ENCODE peak calls at places on chromosomes 1 and 21, in nine cellular contexts. O, A, P, N, F, H, U, T and X are unnamed samples.

GRCh38 chr21:43662286-43662685 is 2.9 kb downstream of the RRP1B start:
- DNase-seq in O (no peak), A (no peak), P (peak), N (no peak), F (no peak), H (no peak), U (no peak), T (peak), X (no peak)

GRCh38 chr1:36880155-36881070 is 153.9 kb downstream of the GRIK3 start:
- DNase-seq in O (no peak), A (no peak), P (no peak), N (no peak), F (no peak), H (no peak), U (no peak), T (no peak), X (no peak)

GRCh38 chr1:201221201-201221846 is 30.7 kb downstream of the IGFN1 start:
- DNase-seq in O (no peak), A (no peak), P (no peak), N (no peak), F (no peak), H (no peak), U (no peak), T (no peak), X (no peak)

GRCh38 chr1:220076861-220077762 is 12.5 kb downstream of the BPNT1 start:
- DNase-seq in O (no peak), A (no peak), P (peak), N (no peak), F (no peak), H (no peak), U (no peak), T (peak), X (no peak)

GRCh38 chr1:2213576-2214505 is 14.3 kb upstream of the SKI start:
- DNase-seq in O (peak), A (peak), P (peak), N (no peak), F (no peak), H (peak), U (peak), T (peak), X (no peak)

GRCh38 chr1:61472876-61473275 is 252.1 kb downstream of the TM2D1 start:
- DNase-seq in O (peak), A (no peak), P (no peak), N (no peak), F (no peak), H (no peak), U (no peak), T (peak), X (peak)

GRCh38 chr1:109579496-109579895 is 31.1 kb downstream of the GNAI3 start:
- DNase-seq in O (peak), A (no peak), P (peak), N (no peak), F (no peak), H (no peak), U (no peak), T (peak), X (no peak)

GRCh38 chr1:46034601-46035516 is 97.6 kb downstream of the PIK3R3 start:
- DNase-seq in O (no peak), A (no peak), P (no peak), N (no peak), F (no peak), H (no peak), U (no peak), T (no peak), X (no peak)

GRCh38 chr1:193069748-193070394 is 10.5 kb downstream of the RO60 start:
- DNase-seq in O (peak), A (no peak), P (no peak), N (peak), F (no peak), H (peak), U (no peak), T (peak), X (no peak)

DNA sequence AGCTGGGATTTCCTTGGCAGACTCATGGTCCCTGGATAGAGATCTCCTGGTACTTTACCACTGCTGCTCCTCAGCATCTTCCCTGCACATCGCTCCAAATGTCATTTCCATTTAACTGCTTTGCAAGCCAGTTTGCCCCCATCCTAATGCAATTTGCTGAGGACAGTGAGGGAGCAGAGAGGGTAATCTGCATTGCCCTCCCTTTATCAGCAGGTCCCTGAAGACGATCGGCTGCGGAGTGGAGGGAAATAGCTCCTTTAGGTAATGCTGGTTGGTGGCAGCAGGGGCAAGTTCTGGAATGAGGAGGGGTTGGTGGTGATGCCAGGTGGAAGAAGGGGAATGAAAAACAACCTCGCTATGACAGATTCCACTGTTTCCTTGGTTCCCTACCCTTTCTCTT is 2.6 kb downstream of the PLXNA2 start:
- DNase-seq in O (no peak), A (no peak), P (no peak), N (no peak), F (no peak), H (no peak), U (no peak), T (no peak), X (no peak)
- H3K4me3 ChIP-seq in O (peak), A (peak), P (no peak), N (no peak), F (no peak), H (peak), U (peak), T (no peak), X (peak)

GRCh38 chr1:234994411-234995295 is 134.0 kb downstream of the TOMM20 start:
- DNase-seq in O (no peak), A (no peak), P (no peak), N (no peak), F (no peak), H (no peak), U (no peak), T (no peak), X (no peak)

GRCh38 chr1:234996245-234996757 is 132.3 kb downstream of the TOMM20 start:
- DNase-seq in O (no peak), A (no peak), P (no peak), N (no peak), F (no peak), H (peak), U (no peak), T (peak), X (no peak)

GRCh38 chr1:234999513-234999940 is 129.1 kb downstream of the TOMM20 start:
- DNase-seq in O (no peak), A (no peak), P (no peak), N (no peak), F (no peak), H (no peak), U (no peak), T (no peak), X (no peak)

GRCh38 chr1:234997201-234998173 is 131.2 kb downstream of the TOMM20 start:
- DNase-seq in O (peak), A (peak), P (peak), N (peak), F (no peak), H (peak), U (peak), T (peak), X (peak)

DNA sequence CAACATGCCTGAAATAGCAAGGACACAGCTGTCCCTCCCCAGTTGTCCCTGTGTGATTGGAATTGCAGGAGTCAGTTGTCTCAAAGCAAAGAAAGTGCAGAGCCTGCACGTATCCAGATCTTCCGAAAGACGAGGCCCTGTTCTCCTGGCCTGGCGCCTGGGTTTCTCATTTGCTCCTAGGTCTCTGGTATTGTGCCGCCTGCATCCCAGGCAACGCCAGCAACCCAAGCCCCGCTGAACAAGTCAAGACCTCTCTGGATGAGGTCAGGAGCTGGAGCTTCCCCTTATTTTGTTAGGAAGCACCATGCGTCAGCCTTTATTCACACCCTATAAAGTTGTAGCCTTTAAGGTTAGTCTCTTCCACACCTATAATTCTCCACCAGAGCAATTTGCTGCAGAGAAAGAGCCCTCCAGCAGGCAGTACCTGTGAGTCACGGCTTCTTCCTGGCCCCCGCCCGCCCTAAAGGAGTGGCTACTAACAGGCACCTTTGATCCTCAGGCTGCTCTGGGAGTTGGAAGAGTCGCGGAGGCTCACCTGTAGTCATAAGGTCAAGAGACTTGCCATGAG is 130.4 kb downstream of the TOMM20 start:
- DNase-seq in O (peak), A (peak), P (no peak), N (peak), F (no peak), H (no peak), U (peak), T (peak), X (peak)
- H3K4me3 ChIP-seq in O (no peak), A (no peak), P (no peak), N (no peak), F (no peak), H (no peak), U (no peak), T (no peak), X (no peak)

DNA sequence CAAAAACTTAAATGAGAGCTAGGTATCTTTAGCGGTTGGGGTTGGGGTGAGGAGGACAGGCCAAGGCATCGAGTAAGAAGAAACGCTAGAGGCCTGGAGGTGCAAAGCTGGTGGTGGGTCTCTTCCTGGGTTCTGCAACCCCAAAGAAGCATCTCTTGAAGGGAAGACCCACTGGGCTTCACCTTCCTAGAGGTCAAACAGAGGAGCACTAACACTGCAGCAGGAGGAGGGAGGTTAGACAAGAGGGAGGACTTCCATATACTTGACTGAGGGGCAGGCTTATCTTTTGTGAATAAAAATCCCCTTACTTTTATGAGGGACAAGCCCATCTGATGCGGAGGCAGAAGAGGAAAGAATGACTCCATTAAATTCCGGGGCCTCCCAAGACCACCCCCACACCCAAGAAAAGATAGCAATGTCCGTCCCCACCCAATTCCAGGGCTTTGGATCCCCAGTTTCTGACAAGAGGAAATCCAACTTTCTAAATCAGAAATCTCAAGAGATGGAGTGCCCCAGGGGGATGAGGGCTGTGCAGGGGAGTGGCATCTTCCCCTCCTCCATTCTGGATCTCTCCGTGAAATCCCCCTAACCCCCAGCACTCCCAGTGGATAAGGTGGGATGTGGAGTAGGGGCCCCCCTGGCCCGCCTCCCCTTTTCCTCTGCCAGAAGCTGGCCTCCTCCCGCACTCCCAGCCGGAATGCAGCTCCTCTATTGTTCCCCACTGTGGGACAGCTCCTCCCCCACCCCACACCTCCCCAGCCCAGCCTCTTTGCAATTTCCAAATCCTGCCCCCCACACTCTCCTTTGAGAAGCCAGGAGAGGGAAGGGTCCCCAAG is 2.3 kb downstream of the MEX3A start:
- DNase-seq in O (no peak), A (no peak), P (no peak), N (no peak), F (no peak), H (no peak), U (no peak), T (no peak), X (no peak)
- H3K4me3 ChIP-seq in O (peak), A (no peak), P (peak), N (no peak), F (no peak), H (no peak), U (no peak), T (no peak), X (no peak)

DNA sequence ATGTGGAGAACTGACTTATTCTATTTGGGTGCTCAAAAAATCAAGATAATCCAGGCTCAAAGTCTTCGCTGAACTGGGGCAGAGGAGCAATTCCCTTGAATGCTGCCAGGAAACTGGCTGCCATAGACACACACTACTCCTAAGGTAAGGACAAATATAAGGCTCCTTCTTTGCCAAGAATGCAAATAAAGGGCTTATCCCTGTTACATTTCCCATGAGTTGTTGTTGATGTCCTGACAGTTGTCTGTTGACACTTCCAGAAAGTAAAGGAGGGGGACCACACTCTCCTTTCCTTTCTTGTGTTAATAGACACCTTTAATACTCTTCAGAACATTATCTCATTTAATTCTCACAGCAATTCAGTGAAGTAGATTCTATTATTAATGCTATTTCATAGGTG is 212.2 kb upstream of the PTBP2 start:
- DNase-seq in O (no peak), A (no peak), P (no peak), N (no peak), F (no peak), H (no peak), U (no peak), T (no peak), X (no peak)
- H3K4me3 ChIP-seq in O (no peak), A (no peak), P (no peak), N (no peak), F (no peak), H (no peak), U (no peak), T (no peak), X (no peak)

DNA sequence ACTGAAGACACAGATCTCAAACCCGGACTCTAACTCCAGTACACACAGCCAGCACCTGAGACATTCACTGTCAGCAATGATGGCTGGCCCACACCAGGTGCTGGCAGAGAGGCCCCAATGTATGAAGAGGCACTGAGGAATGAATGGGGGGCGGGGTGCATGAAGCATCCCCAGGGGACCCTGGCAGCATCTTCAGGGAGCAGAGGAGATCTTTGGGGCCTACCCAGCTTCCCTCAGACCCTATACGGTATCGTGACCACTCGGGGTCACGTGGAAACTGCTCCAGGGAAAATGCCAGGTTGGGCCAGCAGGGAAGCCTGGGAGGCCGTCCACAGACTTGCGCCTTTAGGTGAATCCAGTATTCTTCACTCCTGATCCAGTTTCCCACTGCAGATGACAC is 84.3 kb downstream of the NPHP4 start:
- DNase-seq in O (no peak), A (no peak), P (no peak), N (no peak), F (no peak), H (no peak), U (no peak), T (no peak), X (no peak)
- H3K4me3 ChIP-seq in O (no peak), A (no peak), P (no peak), N (no peak), F (no peak), H (no peak), U (no peak), T (no peak), X (no peak)

GRCh38 chr1:27418786-27419185 is 26.4 kb downstream of the GPR3 start:
- DNase-seq in O (no peak), A (no peak), P (no peak), N (no peak), F (no peak), H (no peak), U (no peak), T (no peak), X (no peak)
- H3K4me3 ChIP-seq in O (no peak), A (no peak), P (no peak), N (no peak), F (no peak), H (no peak), U (no peak), T (no peak), X (no peak)